ENCODE peak calls at places on chromosomes 6 and 20, in nine cellular contexts. One of them, this sample, is unnamed.

GRCh38 chr6:112231609-112232060 is 22.7 kb downstream of the LAMA4 start:
- DNase-seq in fibroblast of lung: peak; percentile 78
- DNase-seq in cardiac muscle cell: peak; percentile 56
- DNase-seq in PC-9: no peak
- DNase-seq in GM23338: no peak
- DNase-seq in body of pancreas: no peak
- DNase-seq in CD8-positive, alpha-beta T cell: no peak
- DNase-seq in HCT116: no peak
- DNase-seq in left ventricle myocardium inferior: no peak
- DNase-seq in this sample: no peak

GRCh38 chr20:52167232-52167840 is 24.2 kb downstream of the ZFP64 start:
- DNase-seq in CD8-positive, alpha-beta T cell: no peak
- DNase-seq in GM23338: no peak
- DNase-seq in body of pancreas: no peak
- DNase-seq in HCT116: no peak
- DNase-seq in fibroblast of lung: no peak
- DNase-seq in cardiac muscle cell: no peak
- DNase-seq in left ventricle myocardium inferior: no peak
- DNase-seq in PC-9: no peak
- DNase-seq in this sample: no peak

GRCh38 chr6:105757512-105758200 is 328.5 kb upstream of the PRDM1 start:
- DNase-seq in fibroblast of lung: no peak
- DNase-seq in PC-9: peak; percentile 81
- DNase-seq in HCT116: no peak
- DNase-seq in GM23338: no peak
- DNase-seq in cardiac muscle cell: no peak
- DNase-seq in left ventricle myocardium inferior: no peak
- DNase-seq in body of pancreas: no peak
- DNase-seq in CD8-positive, alpha-beta T cell: no peak
- DNase-seq in this sample: no peak

GRCh38 chr20:9407805-9408421 is 106.5 kb upstream of the LAMP5 start:
- DNase-seq in PC-9: peak; percentile 46
- DNase-seq in body of pancreas: peak; percentile 73
- DNase-seq in cardiac muscle cell: peak; percentile 80
- DNase-seq in fibroblast of lung: peak; percentile 66
- DNase-seq in CD8-positive, alpha-beta T cell: no peak
- DNase-seq in left ventricle myocardium inferior: no peak
- DNase-seq in GM23338: peak; percentile 79
- DNase-seq in HCT116: peak; percentile 54
- DNase-seq in this sample: no peak

GRCh38 chr6:1201547-1202200 is 110.2 kb upstream of the FOXQ1 start:
- DNase-seq in fibroblast of lung: no peak
- DNase-seq in CD8-positive, alpha-beta T cell: no peak
- DNase-seq in left ventricle myocardium inferior: no peak
- DNase-seq in GM23338: no peak
- DNase-seq in PC-9: no peak
- DNase-seq in HCT116: no peak
- DNase-seq in cardiac muscle cell: no peak
- DNase-seq in body of pancreas: no peak
- DNase-seq in this sample: no peak

GRCh38 chr20:14688045-14688444 is 350.6 kb upstream of the FLRT3 start:
- DNase-seq in PC-9: no peak
- DNase-seq in fibroblast of lung: no peak
- DNase-seq in left ventricle myocardium inferior: no peak
- DNase-seq in body of pancreas: no peak
- DNase-seq in cardiac muscle cell: no peak
- DNase-seq in CD8-positive, alpha-beta T cell: no peak
- DNase-seq in GM23338: no peak
- DNase-seq in HCT116: no peak
- DNase-seq in this sample: no peak

GRCh38 chr6:23775127-23775526 is 350.9 kb upstream of the NRSN1 start:
- DNase-seq in CD8-positive, alpha-beta T cell: no peak
- DNase-seq in left ventricle myocardium inferior: no peak
- DNase-seq in cardiac muscle cell: no peak
- DNase-seq in body of pancreas: no peak
- DNase-seq in HCT116: no peak
- DNase-seq in PC-9: no peak
- DNase-seq in GM23338: no peak
- DNase-seq in fibroblast of lung: peak; percentile 3
- DNase-seq in this sample: no peak

GRCh38 chr6:116928667-116929066 is 51.6 kb downstream of the RFX6 start:
- DNase-seq in left ventricle myocardium inferior: no peak
- DNase-seq in fibroblast of lung: no peak
- DNase-seq in HCT116: no peak
- DNase-seq in cardiac muscle cell: no peak
- DNase-seq in body of pancreas: no peak
- DNase-seq in PC-9: no peak
- DNase-seq in GM23338: no peak
- DNase-seq in CD8-positive, alpha-beta T cell: no peak
- DNase-seq in this sample: no peak

GRCh38 chr6:15472626-15473025 is 190.2 kb downstream of the DTNBP1 start:
- DNase-seq in fibroblast of lung: no peak
- DNase-seq in left ventricle myocardium inferior: no peak
- DNase-seq in cardiac muscle cell: no peak
- DNase-seq in PC-9: no peak
- DNase-seq in HCT116: no peak
- DNase-seq in GM23338: no peak
- DNase-seq in body of pancreas: no peak
- DNase-seq in CD8-positive, alpha-beta T cell: no peak
- DNase-seq in this sample: no peak

GRCh38 chr20:37316775-37317170 is 27.3 kb downstream of the MANBAL start:
- DNase-seq in cardiac muscle cell: no peak
- DNase-seq in body of pancreas: no peak
- DNase-seq in HCT116: no peak
- DNase-seq in PC-9: no peak
- DNase-seq in GM23338: no peak
- DNase-seq in CD8-positive, alpha-beta T cell: no peak
- DNase-seq in left ventricle myocardium inferior: no peak
- DNase-seq in fibroblast of lung: no peak
- DNase-seq in this sample: no peak

GRCh38 chr6:136216503-136216902 is 33.6 kb downstream of the MTFR2 start:
- DNase-seq in PC-9: no peak
- DNase-seq in HCT116: no peak
- DNase-seq in left ventricle myocardium inferior: no peak
- DNase-seq in body of pancreas: no peak
- DNase-seq in GM23338: no peak
- DNase-seq in CD8-positive, alpha-beta T cell: no peak
- DNase-seq in fibroblast of lung: no peak
- DNase-seq in cardiac muscle cell: no peak
- DNase-seq in this sample: no peak

GRCh38 chr6:26216886-26217713 is 129.9 kb downstream of the HFE start:
- DNase-seq in fibroblast of lung: peak; percentile 90
- DNase-seq in left ventricle myocardium inferior: peak; percentile 78
- DNase-seq in body of pancreas: peak; percentile 70
- DNase-seq in PC-9: peak; percentile 78
- DNase-seq in CD8-positive, alpha-beta T cell: peak; percentile 64
- DNase-seq in GM23338: peak; percentile 95
- DNase-seq in cardiac muscle cell: peak; percentile 88
- DNase-seq in HCT116: no peak
- DNase-seq in this sample: peak; percentile 87

GRCh38 chr6:17297261-17298080 is 16.3 kb downstream of the RBM24 start:
- DNase-seq in PC-9: no peak
- DNase-seq in cardiac muscle cell: peak; percentile 9
- DNase-seq in GM23338: no peak
- DNase-seq in HCT116: no peak
- DNase-seq in CD8-positive, alpha-beta T cell: no peak
- DNase-seq in body of pancreas: no peak
- DNase-seq in left ventricle myocardium inferior: no peak
- DNase-seq in fibroblast of lung: peak; percentile 60
- DNase-seq in this sample: no peak

GRCh38 chr6:2807342-2808090 is 34.1 kb downstream of the SERPINB1 start:
- DNase-seq in CD8-positive, alpha-beta T cell: no peak
- DNase-seq in body of pancreas: peak; percentile 58
- DNase-seq in GM23338: no peak
- DNase-seq in HCT116: no peak
- DNase-seq in left ventricle myocardium inferior: no peak
- DNase-seq in cardiac muscle cell: peak; percentile 47
- DNase-seq in fibroblast of lung: no peak
- DNase-seq in PC-9: no peak
- DNase-seq in this sample: no peak

GRCh38 chr20:51036827-51037229 is 13.9 kb upstream of the KCNG1 start:
- DNase-seq in PC-9: no peak
- DNase-seq in fibroblast of lung: no peak
- DNase-seq in body of pancreas: no peak
- DNase-seq in HCT116: peak; percentile 49
- DNase-seq in GM23338: no peak
- DNase-seq in cardiac muscle cell: no peak
- DNase-seq in left ventricle myocardium inferior: no peak
- DNase-seq in CD8-positive, alpha-beta T cell: no peak
- DNase-seq in this sample: no peak

GRCh38 chr6:109794201-109794926 is 103.3 kb downstream of the FIG4 start:
- DNase-seq in CD8-positive, alpha-beta T cell: no peak
- DNase-seq in HCT116: no peak
- DNase-seq in fibroblast of lung: peak; percentile 79
- DNase-seq in cardiac muscle cell: peak; percentile 19
- DNase-seq in left ventricle myocardium inferior: no peak
- DNase-seq in PC-9: peak; percentile 46
- DNase-seq in GM23338: peak; percentile 20
- DNase-seq in body of pancreas: no peak
- DNase-seq in this sample: no peak

GRCh38 chr6:135451617-135452190 is 45.8 kb downstream of the AHI1 start:
- DNase-seq in PC-9: peak; percentile 37
- DNase-seq in CD8-positive, alpha-beta T cell: no peak
- DNase-seq in cardiac muscle cell: peak; percentile 65
- DNase-seq in body of pancreas: no peak
- DNase-seq in fibroblast of lung: peak; percentile 18
- DNase-seq in GM23338: peak; percentile 71
- DNase-seq in HCT116: peak; percentile 22
- DNase-seq in left ventricle myocardium inferior: no peak
- DNase-seq in this sample: no peak

GRCh38 chr6:129695373-129696027 is 14.5 kb downstream of the ARHGAP18 start:
- DNase-seq in PC-9: no peak
- DNase-seq in GM23338: no peak
- DNase-seq in fibroblast of lung: no peak
- DNase-seq in HCT116: no peak
- DNase-seq in body of pancreas: no peak
- DNase-seq in cardiac muscle cell: no peak
- DNase-seq in left ventricle myocardium inferior: no peak
- DNase-seq in CD8-positive, alpha-beta T cell: no peak
- DNase-seq in this sample: no peak

GRCh38 chr20:48166082-48166835 is 381.0 kb upstream of the SULF2 start:
- DNase-seq in PC-9: peak; percentile 55
- DNase-seq in left ventricle myocardium inferior: no peak
- DNase-seq in fibroblast of lung: no peak
- DNase-seq in body of pancreas: no peak
- DNase-seq in cardiac muscle cell: no peak
- DNase-seq in GM23338: no peak
- DNase-seq in CD8-positive, alpha-beta T cell: no peak
- DNase-seq in HCT116: no peak
- DNase-seq in this sample: no peak

GRCh38 chr20:64049060-64049886 is at the start of gene SOX18:
- DNase-seq in body of pancreas: no peak
- DNase-seq in left ventricle myocardium inferior: peak; percentile 64
- DNase-seq in CD8-positive, alpha-beta T cell: no peak
- DNase-seq in PC-9: no peak
- DNase-seq in GM23338: peak; percentile 76
- DNase-seq in cardiac muscle cell: peak; percentile 56
- DNase-seq in fibroblast of lung: peak; percentile 36
- DNase-seq in HCT116: no peak
- DNase-seq in this sample: peak; percentile 61
- H3K4me3 ChIP-seq in body of pancreas: no peak within 1 kb of the TSS
- H3K4me3 ChIP-seq in left ventricle myocardium inferior: peak within 1 kb of the TSS; percentile 71
- H3K4me3 ChIP-seq in CD8-positive, alpha-beta T cell: no peak within 1 kb of the TSS
- H3K4me3 ChIP-seq in PC-9: no peak within 1 kb of the TSS
- H3K4me3 ChIP-seq in GM23338: peak within 1 kb of the TSS; percentile 53
- H3K4me3 ChIP-seq in cardiac muscle cell: peak within 1 kb of the TSS; percentile 20
- H3K4me3 ChIP-seq in fibroblast of lung: no peak within 1 kb of the TSS
- H3K4me3 ChIP-seq in HCT116: peak within 1 kb of the TSS; percentile 37
- H3K4me3 ChIP-seq in this sample: peak within 1 kb of the TSS; percentile 72

GRCh38 chr6:21132856-21133610 is 460.5 kb upstream of the SOX4 start:
- DNase-seq in body of pancreas: no peak
- DNase-seq in PC-9: no peak
- DNase-seq in fibroblast of lung: peak; percentile 24
- DNase-seq in cardiac muscle cell: peak; percentile 27
- DNase-seq in HCT116: no peak
- DNase-seq in CD8-positive, alpha-beta T cell: no peak
- DNase-seq in GM23338: no peak
- DNase-seq in left ventricle myocardium inferior: no peak
- DNase-seq in this sample: no peak
- H3K27ac ChIP-seq in body of pancreas: no peak overlapping the region
- H3K27ac ChIP-seq in PC-9: no peak overlapping the region
- H3K27ac ChIP-seq in fibroblast of lung: no peak overlapping the region
- H3K27ac ChIP-seq in cardiac muscle cell: no peak overlapping the region
- H3K27ac ChIP-seq in HCT116: no peak overlapping the region
- H3K27ac ChIP-seq in CD8-positive, alpha-beta T cell: no peak overlapping the region
- H3K27ac ChIP-seq in GM23338: peak overlapping the region; percentile 35
- H3K27ac ChIP-seq in left ventricle myocardium inferior: no peak overlapping the region
- H3K27ac ChIP-seq in this sample: no peak overlapping the region

DNA sequence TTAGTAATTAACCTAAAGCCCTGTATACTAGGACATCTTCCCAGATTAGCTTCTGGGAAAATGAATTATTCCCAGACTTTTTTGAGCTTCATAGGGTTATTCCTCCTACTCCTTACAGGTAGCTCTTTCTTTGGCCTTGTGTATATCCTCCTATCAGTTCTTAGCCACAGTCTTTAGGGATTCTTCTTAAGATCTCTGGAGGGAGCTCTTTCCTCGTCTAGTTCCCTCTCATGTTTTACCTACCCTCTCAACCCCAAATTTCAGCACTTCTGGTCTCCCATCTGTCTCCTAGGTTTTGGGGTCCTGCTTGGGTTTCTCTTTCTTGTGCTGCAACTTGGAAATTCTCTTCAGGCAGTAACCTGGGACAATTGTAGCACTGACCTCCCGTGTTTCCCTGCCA is 46.4 kb upstream of the SLC35B3 start:
- DNase-seq in HCT116: no peak
- DNase-seq in cardiac muscle cell: peak; percentile 0
- DNase-seq in body of pancreas: no peak
- DNase-seq in GM23338: peak; percentile 83
- DNase-seq in CD8-positive, alpha-beta T cell: no peak
- DNase-seq in fibroblast of lung: no peak
- DNase-seq in left ventricle myocardium inferior: no peak
- DNase-seq in PC-9: no peak
- DNase-seq in this sample: no peak
- TF ChIP-seq CTCF in HCT116: no peak
- TF ChIP-seq CTCF in cardiac muscle cell: no peak
- TF ChIP-seq CTCF in body of pancreas: peak; percentile 12
- TF ChIP-seq CTCF in GM23338: peak; percentile 67
- TF ChIP-seq CTCF in CD8-positive, alpha-beta T cell: no peak
- TF ChIP-seq CTCF in fibroblast of lung: peak; percentile 42
- TF ChIP-seq CTCF in left ventricle myocardium inferior: no peak
- TF ChIP-seq CTCF in PC-9: peak; percentile 55
- TF ChIP-seq CTCF in this sample: no peak

DNA sequence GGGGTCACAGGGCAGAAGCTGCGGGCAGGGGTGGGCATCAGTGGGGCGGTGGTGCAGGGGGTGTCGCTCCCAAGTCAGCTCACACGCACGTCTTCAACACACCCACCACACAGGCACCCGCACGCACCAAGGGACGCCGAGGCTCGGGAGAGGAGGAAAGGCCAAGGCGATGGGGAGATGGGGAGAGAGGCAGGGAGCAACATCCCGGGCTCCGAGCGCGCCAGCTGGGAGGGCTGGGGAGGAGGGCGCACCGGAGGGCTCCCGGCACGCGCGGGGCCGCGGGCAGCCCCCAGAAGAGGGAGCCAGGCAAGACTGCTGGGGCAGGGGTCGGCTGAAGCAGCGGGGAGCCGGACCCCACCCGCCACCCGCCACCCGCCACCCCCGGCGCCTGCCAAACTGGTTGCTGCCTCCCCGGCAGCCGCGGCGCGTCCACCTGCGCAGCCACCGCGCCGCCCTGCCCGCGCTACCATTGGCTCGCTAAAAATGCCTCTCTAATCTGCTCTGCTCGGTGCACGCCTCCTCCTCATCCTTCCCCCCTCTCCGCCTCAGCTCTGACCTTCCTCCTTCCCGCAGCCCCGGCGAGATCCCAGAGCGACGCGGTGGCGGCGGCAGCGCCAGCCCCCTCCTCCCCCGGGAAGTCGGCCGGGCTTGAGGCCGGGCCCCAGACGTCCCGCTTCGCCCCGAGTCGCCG is at the start of gene PACSIN1:
- DNase-seq in GM23338: peak; percentile 90
- DNase-seq in PC-9: no peak
- DNase-seq in HCT116: no peak
- DNase-seq in CD8-positive, alpha-beta T cell: no peak
- DNase-seq in cardiac muscle cell: peak; percentile 10
- DNase-seq in left ventricle myocardium inferior: peak; percentile 22
- DNase-seq in body of pancreas: peak; percentile 31
- DNase-seq in fibroblast of lung: peak; percentile 20
- DNase-seq in this sample: peak; percentile 35
- H3K4me3 ChIP-seq in GM23338: peak within 1 kb of the TSS; percentile 95
- H3K4me3 ChIP-seq in PC-9: peak within 1 kb of the TSS; percentile 61
- H3K4me3 ChIP-seq in HCT116: peak within 1 kb of the TSS; percentile 34
- H3K4me3 ChIP-seq in CD8-positive, alpha-beta T cell: no peak within 1 kb of the TSS
- H3K4me3 ChIP-seq in cardiac muscle cell: peak within 1 kb of the TSS; percentile 56
- H3K4me3 ChIP-seq in left ventricle myocardium inferior: peak within 1 kb of the TSS; percentile 69
- H3K4me3 ChIP-seq in body of pancreas: peak within 1 kb of the TSS; percentile 46
- H3K4me3 ChIP-seq in fibroblast of lung: no peak within 1 kb of the TSS
- H3K4me3 ChIP-seq in this sample: peak within 1 kb of the TSS; percentile 58

This sample was measured in heart left ventricle.